ENCODE peak calls at places on chromosomes 11 and 22, in four cellular contexts. One of them, this sample, is unnamed.

GRCh38 chr11:121521145-121522042 is 68.6 kb upstream of the SORL1-AS1 start:
- DNase-seq in IMR-90: peak; percentile 8
- DNase-seq in body of pancreas: no peak
- DNase-seq in choroid plexus epithelial cell: no peak
- DNase-seq in this sample: peak; percentile 59

GRCh38 chr22:44677299-44678244 is 24.4 kb upstream of the PRR5 start:
- DNase-seq in IMR-90: no peak
- DNase-seq in choroid plexus epithelial cell: no peak
- DNase-seq in body of pancreas: no peak
- DNase-seq in this sample: no peak

GRCh38 chr11:16853859-16854258 is 115.4 kb downstream of the C11orf58 start:
- DNase-seq in IMR-90: no peak
- DNase-seq in choroid plexus epithelial cell: no peak
- DNase-seq in body of pancreas: no peak
- DNase-seq in this sample: no peak

GRCh38 chr11:117606211-117606610 is 190.8 kb downstream of the DSCAML1 start:
- DNase-seq in IMR-90: no peak
- DNase-seq in body of pancreas: no peak
- DNase-seq in choroid plexus epithelial cell: no peak
- DNase-seq in this sample: no peak

GRCh38 chr11:128696930-128697329 is 3.1 kb downstream of the FLI1 start:
- DNase-seq in body of pancreas: no peak
- DNase-seq in IMR-90: no peak
- DNase-seq in choroid plexus epithelial cell: no peak
- DNase-seq in this sample: no peak

GRCh38 chr11:125591659-125592304 is 870 bp upstream of the STT3A start:
- DNase-seq in IMR-90: peak; percentile 13
- DNase-seq in choroid plexus epithelial cell: peak; percentile 58
- DNase-seq in body of pancreas: peak; percentile 24
- DNase-seq in this sample: peak; percentile 45

GRCh38 chr22:36379593-36380361 is 8.0 kb downstream of the MYH9 start:
- DNase-seq in body of pancreas: no peak
- DNase-seq in choroid plexus epithelial cell: peak; percentile 57
- DNase-seq in IMR-90: peak; percentile 59
- DNase-seq in this sample: peak; percentile 8

GRCh38 chr11:134036484-134037092 is 32.3 kb upstream of the JAM3 start:
- DNase-seq in choroid plexus epithelial cell: peak; percentile 9
- DNase-seq in body of pancreas: peak; percentile 47
- DNase-seq in IMR-90: no peak
- DNase-seq in this sample: no peak

GRCh38 chr11:61959026-61959608 is 8.3 kb downstream of the FTH1 start:
- DNase-seq in IMR-90: no peak
- DNase-seq in body of pancreas: no peak
- DNase-seq in choroid plexus epithelial cell: no peak
- DNase-seq in this sample: no peak

GRCh38 chr11:358129-358805 is 11.0 kb upstream of the B4GALNT4 start:
- DNase-seq in body of pancreas: no peak
- DNase-seq in IMR-90: no peak
- DNase-seq in choroid plexus epithelial cell: no peak
- DNase-seq in this sample: no peak

GRCh38 chr22:30392661-30393321 is 4.0 kb upstream of the SEC14L2 start:
- DNase-seq in IMR-90: no peak
- DNase-seq in choroid plexus epithelial cell: no peak
- DNase-seq in body of pancreas: no peak
- DNase-seq in this sample: peak; percentile 53

GRCh38 chr22:36395922-36396321 is 8.2 kb upstream of the MYH9 start:
- DNase-seq in body of pancreas: no peak
- DNase-seq in choroid plexus epithelial cell: peak; percentile 65
- DNase-seq in IMR-90: peak; percentile 81
- DNase-seq in this sample: no peak

GRCh38 chr11:78000193-78000592 is 5.7 kb upstream of the INTS4 start:
- DNase-seq in choroid plexus epithelial cell: peak; percentile 89
- DNase-seq in body of pancreas: peak; percentile 75
- DNase-seq in IMR-90: peak; percentile 77
- DNase-seq in this sample: peak; percentile 80

GRCh38 chr11:57180141-57180561 is 1.6 kb upstream of the LRRC55 start:
- DNase-seq in body of pancreas: peak; percentile 3
- DNase-seq in choroid plexus epithelial cell: no peak
- DNase-seq in IMR-90: no peak
- DNase-seq in this sample: no peak

GRCh38 chr11:64996710-64997380 is at the start of gene BATF2:
- DNase-seq in body of pancreas: peak; percentile 95
- DNase-seq in choroid plexus epithelial cell: peak; percentile 72
- DNase-seq in IMR-90: peak; percentile 83
- DNase-seq in this sample: peak; percentile 88

GRCh38 chr11:64844330-64845124 is at the start of gene CDC42BPG:
- DNase-seq in choroid plexus epithelial cell: peak; percentile 69
- DNase-seq in body of pancreas: peak; percentile 92
- DNase-seq in IMR-90: peak; percentile 46
- DNase-seq in this sample: peak; percentile 83

GRCh38 chr22:42947211-42947990 is 67.5 kb downstream of the PACSIN2 start:
- DNase-seq in body of pancreas: peak; percentile 83
- DNase-seq in IMR-90: peak; percentile 41
- DNase-seq in choroid plexus epithelial cell: peak; percentile 59
- DNase-seq in this sample: peak; percentile 55

GRCh38 chr11:111938687-111939160 is 1.6 kb downstream of the DIXDC1 start:
- DNase-seq in IMR-90: peak; percentile 63
- DNase-seq in body of pancreas: no peak
- DNase-seq in choroid plexus epithelial cell: peak; percentile 69
- DNase-seq in this sample: peak; percentile 93

GRCh38 chr11:111937859-111938258 is 716 bp downstream of the DIXDC1 start:
- DNase-seq in choroid plexus epithelial cell: no peak
- DNase-seq in IMR-90: no peak
- DNase-seq in body of pancreas: no peak
- DNase-seq in this sample: peak; percentile 30

GRCh38 chr11:111937461-111937769 is 272 bp downstream of the DIXDC1 start:
- DNase-seq in choroid plexus epithelial cell: no peak
- DNase-seq in body of pancreas: no peak
- DNase-seq in IMR-90: no peak
- DNase-seq in this sample: no peak

GRCh38 chr11:111941963-111942362 is 4.8 kb downstream of the DIXDC1 start:
- DNase-seq in IMR-90: no peak
- DNase-seq in body of pancreas: no peak
- DNase-seq in choroid plexus epithelial cell: no peak
- DNase-seq in this sample: no peak

GRCh38 chr11:111939836-111940604 is 2.9 kb downstream of the DIXDC1 start:
- DNase-seq in IMR-90: peak; percentile 94
- DNase-seq in body of pancreas: no peak
- DNase-seq in choroid plexus epithelial cell: peak; percentile 74
- DNase-seq in this sample: no peak
- H3K4me3 ChIP-seq in IMR-90: no peak overlapping the region
- H3K4me3 ChIP-seq in body of pancreas: no peak overlapping the region
- H3K4me3 ChIP-seq in choroid plexus epithelial cell: no peak overlapping the region
- H3K4me3 ChIP-seq in this sample: no peak overlapping the region

DNA sequence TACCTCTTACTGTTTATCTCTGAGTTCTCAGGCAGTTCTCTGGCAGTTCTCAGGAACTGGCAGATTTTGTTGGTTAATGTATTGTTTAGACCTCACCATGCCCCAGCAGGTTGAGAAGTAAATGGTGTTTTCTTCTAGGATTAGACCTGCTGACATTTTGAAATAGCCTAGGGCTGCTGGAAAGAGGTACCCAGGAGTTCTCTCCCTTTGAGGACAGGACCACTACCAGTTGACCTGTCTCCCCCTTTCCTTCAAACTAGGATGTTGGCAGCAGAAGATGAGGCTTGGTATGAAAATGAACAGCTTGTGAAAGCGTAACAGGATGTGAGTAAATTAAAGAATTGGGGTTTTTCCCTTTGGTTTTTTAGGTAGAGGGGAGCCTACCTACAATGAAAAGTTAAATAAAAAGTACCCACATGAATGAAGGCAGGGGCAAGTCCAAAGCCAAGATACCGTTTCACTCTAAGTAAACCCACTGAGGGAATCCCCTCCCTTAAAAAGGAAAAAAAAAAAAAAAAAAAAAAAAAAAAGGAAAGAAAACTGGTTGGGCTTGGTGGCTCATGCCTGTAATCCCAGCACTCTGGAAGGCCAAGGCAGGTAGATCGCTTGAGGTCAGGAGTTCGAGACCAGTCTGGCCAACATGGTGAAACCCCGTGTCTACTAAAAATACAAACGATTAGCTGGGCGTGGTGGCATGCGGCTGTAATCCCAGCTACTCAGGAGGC is 96.2 kb downstream of the PDHX start:
- DNase-seq in choroid plexus epithelial cell: no peak
- DNase-seq in IMR-90: no peak
- DNase-seq in body of pancreas: no peak
- DNase-seq in this sample: no peak
- TF ChIP-seq CTCF in choroid plexus epithelial cell: no peak
- TF ChIP-seq CTCF in IMR-90: no peak
- TF ChIP-seq CTCF in body of pancreas: no peak
- TF ChIP-seq CTCF in this sample: no peak

GRCh38 chr11:68007498-68008380 is 2.4 kb upstream of the ALDH3B1 start:
- DNase-seq in choroid plexus epithelial cell: no peak
- DNase-seq in IMR-90: no peak
- DNase-seq in body of pancreas: no peak
- DNase-seq in this sample: no peak
- H3K4me3 ChIP-seq in choroid plexus epithelial cell: no peak overlapping the region
- H3K4me3 ChIP-seq in IMR-90: no peak overlapping the region
- H3K4me3 ChIP-seq in body of pancreas: no peak overlapping the region
- H3K4me3 ChIP-seq in this sample: no peak overlapping the region

GRCh38 chr22:27711756-27712155 is 89.8 kb downstream of the MN1 start:
- DNase-seq in IMR-90: no peak
- DNase-seq in choroid plexus epithelial cell: no peak
- DNase-seq in body of pancreas: no peak
- DNase-seq in this sample: no peak

GRCh38 chr22:27716074-27716473 is 85.5 kb downstream of the MN1 start:
- DNase-seq in IMR-90: no peak
- DNase-seq in choroid plexus epithelial cell: no peak
- DNase-seq in body of pancreas: no peak
- DNase-seq in this sample: no peak

GRCh38 chr22:27714076-27714475 is 87.5 kb downstream of the MN1 start:
- DNase-seq in choroid plexus epithelial cell: no peak
- DNase-seq in body of pancreas: no peak
- DNase-seq in IMR-90: no peak
- DNase-seq in this sample: no peak

GRCh38 chr22:27717094-27717493 is 84.5 kb downstream of the MN1 start:
- DNase-seq in body of pancreas: no peak
- DNase-seq in IMR-90: no peak
- DNase-seq in choroid plexus epithelial cell: no peak
- DNase-seq in this sample: no peak

GRCh38 chr22:27715078-27715477 is 86.5 kb downstream of the MN1 start:
- DNase-seq in IMR-90: no peak
- DNase-seq in choroid plexus epithelial cell: peak; percentile 5
- DNase-seq in body of pancreas: no peak
- DNase-seq in this sample: no peak
- TF ChIP-seq CTCF in IMR-90: peak; percentile 18
- TF ChIP-seq CTCF in choroid plexus epithelial cell: peak; percentile 20
- TF ChIP-seq CTCF in body of pancreas: no peak
- TF ChIP-seq CTCF in this sample: no peak

GRCh38 chr22:37804502-37804885 is 3.2 kb upstream of the GCAT start:
- DNase-seq in choroid plexus epithelial cell: no peak
- DNase-seq in IMR-90: no peak
- DNase-seq in body of pancreas: no peak
- DNase-seq in this sample: no peak
- H3K4me3 ChIP-seq in choroid plexus epithelial cell: peak overlapping the region; percentile 77
- H3K4me3 ChIP-seq in IMR-90: peak overlapping the region; percentile 52
- H3K4me3 ChIP-seq in body of pancreas: no peak overlapping the region
- H3K4me3 ChIP-seq in this sample: no peak overlapping the region

GRCh38 chr11:102812188-102812587 is 14.2 kb upstream of the MMP1 start:
- DNase-seq in body of pancreas: no peak
- DNase-seq in choroid plexus epithelial cell: no peak
- DNase-seq in IMR-90: no peak
- DNase-seq in this sample: no peak

GRCh38 chr11:102813484-102813883 is 15.5 kb upstream of the MMP1 start:
- DNase-seq in body of pancreas: no peak
- DNase-seq in choroid plexus epithelial cell: no peak
- DNase-seq in IMR-90: no peak
- DNase-seq in this sample: no peak

GRCh38 chr11:102806296-102806695 is 8.3 kb upstream of the MMP1 start:
- DNase-seq in body of pancreas: no peak
- DNase-seq in choroid plexus epithelial cell: peak; percentile 56
- DNase-seq in IMR-90: peak; percentile 50
- DNase-seq in this sample: no peak

GRCh38 chr11:102807921-102808320 is 10.0 kb upstream of the MMP1 start:
- DNase-seq in IMR-90: peak; percentile 19
- DNase-seq in body of pancreas: no peak
- DNase-seq in choroid plexus epithelial cell: peak; percentile 64
- DNase-seq in this sample: peak; percentile 24

GRCh38 chr11:102810943-102811528 is 13.1 kb upstream of the MMP1 start:
- DNase-seq in IMR-90: peak; percentile 45
- DNase-seq in body of pancreas: no peak
- DNase-seq in choroid plexus epithelial cell: peak; percentile 61
- DNase-seq in this sample: peak; percentile 18
- TF ChIP-seq CTCF in IMR-90: peak; percentile 53
- TF ChIP-seq CTCF in body of pancreas: peak; percentile 24
- TF ChIP-seq CTCF in choroid plexus epithelial cell: peak; percentile 68
- TF ChIP-seq CTCF in this sample: peak; percentile 41